ENCODE peak calls at places on chromosomes 1 and 21, in five cellular contexts. One of them, this sample, is unnamed.
A peak's percentile ranks its signal among the peaks of the same experiment; 100 is the strongest.

GRCh38 chr1:211612786-211613107 is 33.8 kb upstream of the SLC30A1 start:
- DNase-seq in LHCN-M2: no peak
- DNase-seq in adrenal gland: no peak
- DNase-seq in NCI-H2081: no peak
- DNase-seq in nucleus accumbens: no peak
- DNase-seq in this sample: no peak

GRCh38 chr21:34603002-34603709 is 11.8 kb downstream of the RCAN1 start:
- DNase-seq in LHCN-M2: peak; percentile 55
- DNase-seq in adrenal gland: peak; percentile 82
- DNase-seq in NCI-H2081: peak; percentile 67
- DNase-seq in nucleus accumbens: peak; percentile 80
- DNase-seq in this sample: peak; percentile 96

GRCh38 chr1:246160398-246160797 is 346.7 kb downstream of the SMYD3 start:
- DNase-seq in LHCN-M2: no peak
- DNase-seq in adrenal gland: no peak
- DNase-seq in NCI-H2081: no peak
- DNase-seq in nucleus accumbens: no peak
- DNase-seq in this sample: no peak

GRCh38 chr1:94543893-94544635 is 2.5 kb upstream of the F3 start:
- DNase-seq in LHCN-M2: peak; percentile 74
- DNase-seq in adrenal gland: no peak
- DNase-seq in NCI-H2081: no peak
- DNase-seq in nucleus accumbens: no peak
- DNase-seq in this sample: no peak

GRCh38 chr21:26939532-26940181 is 27.2 kb downstream of the ADAMTS5 start:
- DNase-seq in LHCN-M2: no peak
- DNase-seq in adrenal gland: no peak
- DNase-seq in NCI-H2081: no peak
- DNase-seq in nucleus accumbens: no peak
- DNase-seq in this sample: no peak

GRCh38 chr1:118960567-118961136 is 27.5 kb downstream of the TBX15 start:
- DNase-seq in LHCN-M2: peak; percentile 88
- DNase-seq in adrenal gland: no peak
- DNase-seq in NCI-H2081: no peak
- DNase-seq in nucleus accumbens: no peak
- DNase-seq in this sample: no peak

GRCh38 chr1:150173161-150173585 is 23.5 kb downstream of the PLEKHO1 start:
- DNase-seq in LHCN-M2: no peak
- DNase-seq in adrenal gland: no peak
- DNase-seq in NCI-H2081: no peak
- DNase-seq in nucleus accumbens: no peak
- DNase-seq in this sample: no peak

GRCh38 chr21:45109831-45110492 is 35.6 kb downstream of the ADARB1 start:
- DNase-seq in LHCN-M2: peak; percentile 43
- DNase-seq in adrenal gland: no peak
- DNase-seq in NCI-H2081: no peak
- DNase-seq in nucleus accumbens: peak; percentile 28
- DNase-seq in this sample: no peak

GRCh38 chr1:110069302-110070281 is 880 bp downstream of the ALX3 start:
- DNase-seq in LHCN-M2: no peak
- DNase-seq in adrenal gland: no peak
- DNase-seq in NCI-H2081: no peak
- DNase-seq in nucleus accumbens: no peak
- DNase-seq in this sample: peak; percentile 71

GRCh38 chr1:109498161-109498801 is 4.4 kb downstream of the CYB561D1 start:
- DNase-seq in LHCN-M2: peak; percentile 54
- DNase-seq in adrenal gland: no peak
- DNase-seq in NCI-H2081: no peak
- DNase-seq in nucleus accumbens: peak; percentile 79
- DNase-seq in this sample: peak; percentile 87

GRCh38 chr1:70427976-70428375 is 16.9 kb downstream of the CTH start:
- DNase-seq in LHCN-M2: no peak
- DNase-seq in adrenal gland: no peak
- DNase-seq in NCI-H2081: no peak
- DNase-seq in nucleus accumbens: no peak
- DNase-seq in this sample: no peak